ENCODE peak calls at places on chromosomes 11 and 22, in nine cellular contexts. K is transverse colon; V is stimulated activated CD4-positive, alpha-beta T cell treated with anti-CD3 and anti-CD28 coated beads, Interleukin-1b, Interleukin-23, amount 100 ng/mL, for 1 hour; S is nucleus accumbens; A is H4; F is ACHN; L is left cardiac atrium; Y is stimulated activated naive CD4-positive, alpha-beta T cell; N is mammary epithelial cell. H is an unnamed sample.

GRCh38 chr11:47797633-47798032 is 30.5 kb upstream of the FNBP4 start:
- DNase-seq in F (no peak), L (no peak), A (peak; percentile 41), V (no peak), N (peak; percentile 55), Y (no peak), S (no peak), K (no peak), H (no peak)

GRCh38 chr11:134139873-134140331 is 71.0 kb downstream of the JAM3 start:
- DNase-seq in A (peak; percentile 69), L (peak; percentile 64), N (peak; percentile 58), V (no peak), S (no peak), F (peak; percentile 62), Y (peak; percentile 7), K (peak; percentile 60), H (no peak)

GRCh38 chr22:20646377-20646776 is 127.5 kb upstream of the SERPIND1 start:
- DNase-seq in K (no peak), F (no peak), A (no peak), S (no peak), L (no peak), V (no peak), N (no peak), Y (no peak), H (no peak)

GRCh38 chr11:1556278-1557167 is 15.5 kb downstream of the DUSP8 start:
- DNase-seq in Y (no peak), K (no peak), V (no peak), A (no peak), S (no peak), L (no peak), F (no peak), N (no peak), H (no peak)

GRCh38 chr22:20312396-20313191 is 7.3 kb downstream of the DGCR6L start:
- DNase-seq in K (peak; percentile 4), L (peak; percentile 3), V (no peak), A (no peak), N (no peak), F (no peak), S (no peak), Y (no peak), H (no peak)

GRCh38 chr11:11510939-11511338 is 110.9 kb downstream of the GALNT18 start:
- DNase-seq in N (peak; percentile 35), F (no peak), L (peak; percentile 48), V (no peak), A (no peak), Y (no peak), S (peak; percentile 15), K (peak; percentile 37), H (peak; percentile 10)

GRCh38 chr11:44725016-44725651 is 1.6 kb upstream of the TSPAN18 start:
- DNase-seq in S (no peak), A (no peak), N (no peak), L (no peak), F (no peak), K (no peak), Y (no peak), V (no peak), H (no peak)

GRCh38 chr11:121762820-121763219 is 310.1 kb upstream of the SORL1-AS1 start:
- DNase-seq in S (no peak), Y (no peak), F (no peak), A (peak; percentile 6), N (peak; percentile 8), K (no peak), V (no peak), L (peak; percentile 36), H (no peak)

GRCh38 chr11:66232769-66233168 is 35.7 kb upstream of the RAB1B start:
- DNase-seq in Y (no peak), S (no peak), N (no peak), L (no peak), F (no peak), A (no peak), V (no peak), K (no peak), H (no peak)

GRCh38 chr22:16586170-16586569 is 6.4 kb downstream of the CCT8L2 start:
- DNase-seq in A (no peak), N (no peak), V (no peak), K (no peak), F (no peak), S (no peak), Y (no peak), L (no peak), H (no peak)

GRCh38 chr11:86408845-86409244 is 34.2 kb downstream of the CCDC81 start:
- DNase-seq in N (no peak), L (no peak), Y (no peak), V (no peak), F (peak; percentile 10), A (no peak), K (no peak), S (no peak), H (no peak)

GRCh38 chr22:44735518-44736428 is 16.6 kb upstream of the ARHGAP8 start:
- DNase-seq in K (peak; percentile 84), S (no peak), L (peak; percentile 78), N (no peak), V (peak; percentile 58), A (peak; percentile 38), Y (peak; percentile 38), F (peak; percentile 51), H (no peak)

GRCh38 chr11:11960687-11961086 is 47.7 kb downstream of the DKK3 start:
- DNase-seq in F (no peak), N (no peak), S (no peak), A (no peak), L (no peak), K (no peak), V (no peak), Y (peak; percentile 29), H (no peak)

GRCh38 chr11:1876361-1877063 is 15.2 kb downstream of the PRR33 start:
- DNase-seq in K (peak; percentile 60), V (no peak), F (peak; percentile 10), Y (no peak), N (no peak), A (no peak), S (no peak), L (peak; percentile 58), H (no peak)

GRCh38 chr11:11446967-11447366 is 93.9 kb upstream of the CSNK2A3 start:
- DNase-seq in Y (no peak), F (no peak), L (no peak), N (no peak), S (no peak), V (no peak), K (no peak), A (no peak), H (no peak)

GRCh38 chr11:32071811-32072210 is 19.1 kb upstream of the RCN1 start:
- DNase-seq in S (no peak), V (no peak), Y (no peak), L (no peak), A (peak; percentile 60), K (no peak), F (peak; percentile 60), N (peak; percentile 46), H (no peak)

GRCh38 chr22:46079093-46079860 is 71.0 kb upstream of the PPARA start:
- DNase-seq in V (no peak), F (no peak), Y (no peak), N (peak; percentile 46), L (peak; percentile 37), A (no peak), K (peak; percentile 7), S (no peak), H (no peak)

GRCh38 chr22:43038325-43038724 is 23.4 kb upstream of the PACSIN2 start:
- DNase-seq in K (no peak), Y (no peak), N (no peak), L (no peak), S (no peak), F (no peak), V (no peak), A (no peak), H (no peak)

GRCh38 chr22:17742528-17742902 is 31.8 kb downstream of the BID start:
- DNase-seq in S (no peak), L (peak; percentile 61), K (peak; percentile 73), V (peak; percentile 28), N (peak; percentile 51), Y (peak; percentile 9), F (peak; percentile 62), A (peak; percentile 48), H (no peak)

GRCh38 chr11:1113405-1114201 is 38.9 kb downstream of the MUC2 start:
- DNase-seq in S (no peak), N (no peak), V (no peak), L (peak; percentile 15), K (no peak), Y (no peak), F (no peak), A (no peak), H (no peak)

GRCh38 chr22:48171294-48171693 is 1408.8 kb downstream of the TBC1D22A start:
- DNase-seq in L (no peak), V (no peak), F (no peak), K (no peak), A (no peak), N (no peak), S (no peak), Y (no peak), H (no peak)

GRCh38 chr11:134586726-134587125 is 174.7 kb upstream of the B3GAT1 start:
- DNase-seq in Y (no peak), L (no peak), N (no peak), A (no peak), S (no peak), K (no peak), V (no peak), F (no peak), H (no peak)

H was measured in GOT3.